ENCODE peak calls at places on chromosomes 13 and 19, in six cellular contexts. O is A549, V is body of pancreas, S is tibial nerve, Y is esophagus squamous epithelium, G is GM12891. Z is an unnamed sample.

GRCh38 chr13:20796791-20797513 is 23.2 kb upstream of the EEF1AKMT1 start:
- DNase-seq in Y (no peak), O (no peak), G (no peak), V (no peak), S (no peak), Z (no peak)

GRCh38 chr13:50713849-50714248 is 129.6 kb downstream of the DLEU7 start:
- DNase-seq in S (peak; percentile 44), O (no peak), G (peak; percentile 35), V (no peak), Y (no peak), Z (peak; percentile 6)

GRCh38 chr13:39565036-39565949 is 37.7 kb downstream of the LHFPL6 start:
- DNase-seq in S (no peak), V (no peak), Y (no peak), G (no peak), O (peak; percentile 20), Z (peak; percentile 38)

GRCh38 chr19:51783373-51783772 is 11.6 kb upstream of the FPR3 start:
- DNase-seq in S (no peak), G (no peak), Y (no peak), V (no peak), O (no peak), Z (no peak)

GRCh38 chr19:47280183-47280797 is 5.6 kb downstream of the INAFM1 start:
- DNase-seq in V (no peak), G (no peak), O (peak; percentile 49), Y (no peak), S (no peak), Z (no peak)

GRCh38 chr13:95714142-95714832 is 37.3 kb downstream of the DNAJC3 start:
- DNase-seq in Y (no peak), O (peak; percentile 22), S (no peak), G (no peak), V (no peak), Z (no peak)

GRCh38 chr13:110915874-110916670 is 1.2 kb upstream of the ANKRD10 start:
- DNase-seq in V (no peak), O (no peak), G (no peak), S (no peak), Y (no peak), Z (no peak)

GRCh38 chr19:34482380-34483250 is 1.1 kb downstream of the WTIP start:
- DNase-seq in S (no peak), Y (no peak), O (peak; percentile 59), G (no peak), V (no peak), Z (no peak)

GRCh38 chr19:55580628-55581144 is at the start of gene ZNF579:
- DNase-seq in V (peak; percentile 88), G (peak; percentile 88), S (peak; percentile 82), O (peak; percentile 89), Y (no peak), Z (peak; percentile 97)

GRCh38 chr19:15452111-15453047 is 2.6 kb upstream of the WIZ start:
- DNase-seq in O (peak; percentile 71), Y (no peak), G (peak; percentile 61), V (peak; percentile 86), S (peak; percentile 90), Z (peak; percentile 98)

GRCh38 chr13:97499181-97499580 is 65.2 kb downstream of the RAP2A start:
- DNase-seq in G (no peak), S (no peak), O (no peak), V (no peak), Y (no peak), Z (no peak)

GRCh38 chr19:31957711-31958110 is 387.7 kb upstream of the ZNF507 start:
- DNase-seq in V (no peak), G (no peak), Y (no peak), O (no peak), S (no peak), Z (no peak)

GRCh38 chr13:77509221-77509620 is 26.3 kb upstream of the SCEL start:
- DNase-seq in Y (no peak), O (no peak), S (no peak), G (no peak), V (no peak), Z (no peak)

GRCh38 chr13:40440990-40441820 is 225.2 kb downstream of the FOXO1 start:
- DNase-seq in O (no peak), G (no peak), S (peak; percentile 86), Y (no peak), V (peak; percentile 90), Z (peak; percentile 7)

GRCh38 chr13:40060318-40061007 is 405.0 kb downstream of the COG6 start:
- DNase-seq in S (peak; percentile 49), Y (no peak), G (no peak), V (peak; percentile 96), O (no peak), Z (no peak)

GRCh38 chr19:35938282-35939224 is 2.4 kb downstream of the LRFN3 start:
- DNase-seq in Y (no peak), G (no peak), O (no peak), S (no peak), V (no peak), Z (no peak)

GRCh38 chr19:12777217-12778019 is 2.1 kb upstream of the HOOK2 start:
- DNase-seq in Y (no peak), O (no peak), G (peak; percentile 80), V (peak; percentile 84), S (peak; percentile 78), Z (peak; percentile 78)

GRCh38 chr13:105341256-105341655 is 1194.2 kb downstream of the EFNB2 start:
- DNase-seq in S (no peak), V (no peak), Y (no peak), G (no peak), O (no peak), Z (no peak)

GRCh38 chr19:709196-709964 is 645 bp downstream of the PALM start:
- DNase-seq in G (no peak), V (no peak), Y (no peak), S (no peak), O (no peak), Z (no peak)

GRCh38 chr19:703329-703650 is 5.4 kb upstream of the PALM start:
- DNase-seq in Y (no peak), V (no peak), G (no peak), S (no peak), O (no peak), Z (no peak)

GRCh38 chr19:708154-709141 is at the start of gene PALM:
- DNase-seq in Y (no peak), V (no peak), G (no peak), S (no peak), O (no peak), Z (peak; percentile 57)

GRCh38 chr19:704447-704741 is 4.3 kb upstream of the PALM start:
- DNase-seq in S (no peak), O (no peak), Y (no peak), G (no peak), V (no peak), Z (no peak)

DNA sequence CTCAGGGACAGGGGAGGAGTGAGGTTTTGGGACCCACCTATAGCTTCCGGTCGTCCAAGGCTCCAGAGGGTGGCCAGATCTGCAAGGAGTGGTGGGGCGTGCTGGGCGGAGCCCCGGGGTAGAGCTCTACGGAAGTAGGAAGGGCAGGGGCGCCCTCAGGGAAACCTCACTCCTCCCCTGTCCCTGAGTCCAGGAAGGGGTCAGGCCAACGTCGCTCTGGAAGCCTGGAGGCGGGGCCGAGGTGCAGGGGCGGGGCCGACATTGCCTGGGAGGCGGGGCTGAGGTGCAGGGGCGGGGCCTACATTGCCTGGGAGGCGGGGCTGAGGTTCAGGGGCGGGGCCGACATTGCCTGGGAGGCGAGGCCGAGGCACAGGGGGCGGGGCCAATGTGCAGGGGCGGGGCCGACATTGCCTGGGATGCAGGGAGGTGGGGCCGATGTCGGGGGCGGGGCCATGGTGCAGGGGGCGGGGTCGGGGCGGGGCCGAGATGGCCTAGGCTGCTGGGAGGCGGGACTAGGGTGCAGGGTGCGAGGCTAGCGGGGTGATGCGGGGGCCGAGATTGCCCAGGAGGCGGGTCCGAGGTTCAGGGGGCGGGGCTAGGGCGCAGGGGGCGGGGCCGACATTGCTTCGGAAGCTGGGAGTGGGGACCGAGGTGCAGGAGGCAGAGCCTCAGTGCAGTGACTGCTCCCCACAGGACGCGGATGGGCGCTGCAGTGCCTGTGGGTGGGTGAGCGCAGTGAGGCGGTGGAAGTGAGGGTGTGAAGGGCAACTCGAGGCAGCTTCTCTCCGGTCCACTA is 4.9 kb upstream of the PALM start:
- DNase-seq in V (peak; percentile 55), O (peak; percentile 33), S (peak; percentile 76), G (peak; percentile 69), Y (no peak), Z (peak; percentile 88)
- TF ChIP-seq POLR2A in V (no peak), O (no peak), S (no peak), G (no peak), Y (no peak), Z (no peak)

DNA sequence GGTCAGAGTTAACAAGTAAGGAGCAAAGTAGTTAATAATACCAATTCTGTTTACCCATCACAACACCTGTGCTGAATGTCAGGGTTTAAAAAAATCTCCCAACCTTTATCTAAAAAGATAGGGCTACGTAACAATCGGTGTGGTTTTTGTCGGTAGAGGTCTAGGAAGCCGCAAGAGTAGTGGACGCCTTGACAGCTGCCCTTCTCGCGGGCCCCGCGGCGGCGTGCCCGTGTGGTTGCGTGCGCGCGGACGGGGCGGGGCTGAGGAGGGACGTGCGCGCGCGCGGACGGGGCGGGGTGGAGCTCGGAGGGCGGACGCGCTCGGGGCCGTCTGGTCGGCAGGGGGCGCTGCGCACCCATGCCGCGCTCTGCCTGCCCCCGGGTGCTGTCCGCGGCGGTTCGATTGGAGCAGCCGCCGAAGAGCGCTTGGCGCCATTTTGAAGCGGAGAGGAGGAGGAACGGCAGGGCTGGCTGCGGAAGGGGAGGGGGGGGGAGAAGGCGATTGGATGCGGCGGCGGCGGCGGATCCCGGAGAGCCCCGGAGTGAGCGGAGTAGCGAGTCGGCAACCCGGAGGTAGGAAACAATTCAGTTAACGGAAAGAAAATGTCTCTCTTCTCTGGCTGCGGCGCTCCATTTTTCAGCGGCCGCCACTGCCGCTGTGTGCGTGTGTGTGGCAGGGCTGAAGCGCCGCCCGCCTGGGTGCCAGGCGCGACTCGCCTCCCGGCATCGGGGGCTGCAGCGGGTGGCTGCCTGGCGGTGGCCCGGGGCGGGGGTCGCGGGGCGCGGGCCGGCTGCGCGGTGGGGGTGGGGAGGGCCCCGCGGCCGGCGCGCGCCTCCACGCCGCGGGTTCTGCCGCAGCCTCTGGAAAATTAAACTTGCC is at the start of gene PDS5B:
- DNase-seq in G (peak; percentile 77), V (peak; percentile 94), O (peak; percentile 62), S (peak; percentile 90), Y (peak; percentile 80), Z (peak; percentile 77)
- TF ChIP-seq POLR2A in G (peak; percentile 67), V (peak; percentile 15), O (no peak), S (peak; percentile 52), Y (no peak), Z (peak; percentile 46)

DNA sequence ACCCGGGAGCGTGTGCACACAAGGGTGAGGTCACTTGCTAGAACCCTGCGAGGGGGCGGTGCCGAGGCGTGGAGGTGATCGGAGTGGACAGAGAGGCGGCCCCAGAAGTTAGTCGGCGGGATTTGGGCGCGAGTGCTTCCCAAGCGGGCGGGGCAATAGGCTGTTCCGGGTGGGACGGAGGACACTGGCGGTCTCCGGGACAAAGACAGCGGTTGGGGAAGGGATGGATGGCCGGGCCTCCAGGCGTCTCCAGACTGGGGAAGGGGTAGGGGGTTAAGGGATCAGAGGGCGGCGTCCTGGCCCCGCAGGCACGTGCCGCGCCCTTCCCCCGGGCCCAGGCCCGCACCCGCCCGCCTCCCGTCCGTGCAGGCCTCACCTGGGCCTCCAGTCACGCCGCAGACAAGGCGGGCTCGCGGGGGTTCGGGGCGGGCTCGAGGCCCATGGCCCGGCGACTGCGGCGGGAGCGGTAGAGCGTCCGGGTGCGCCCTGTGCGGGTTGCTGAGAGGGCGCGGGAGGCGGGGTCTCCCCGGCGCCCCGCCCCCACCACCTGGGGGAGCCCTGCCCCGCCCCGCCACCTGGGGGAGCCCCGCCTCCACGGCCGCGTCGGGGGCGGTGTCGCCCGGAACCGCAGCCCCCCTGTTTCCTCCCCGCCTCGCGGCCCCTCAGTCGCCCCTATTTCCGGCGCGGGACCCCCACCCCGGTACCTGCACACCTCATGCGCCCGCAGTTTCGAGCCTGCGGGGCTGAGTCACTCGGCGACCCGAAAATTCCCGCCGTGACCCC is at the start of gene LPAR2:
- DNase-seq in S (no peak), Y (no peak), O (peak; percentile 35), G (peak; percentile 97), V (peak; percentile 76), Z (no peak)
- TF ChIP-seq POLR2A in S (no peak), Y (no peak), O (no peak), G (no peak), V (peak; percentile 46), Z (no peak)

GRCh38 chr19:18364826-18365528 is 21.0 kb upstream of the GDF15 start:
- DNase-seq in Y (no peak), O (peak; percentile 71), G (no peak), S (peak; percentile 75), V (peak; percentile 90), Z (peak; percentile 83)
- TF ChIP-seq POLR2A in Y (no peak), O (no peak), G (no peak), S (no peak), V (no peak), Z (no peak)